ENCODE peak calls at places on chromosomes 6 and 20, in seven cellular contexts. Q is upper lobe of right lung, I is psoas muscle, J is mesendoderm, L is right cardiac atrium, V is heart right ventricle, D is ovary. W is an unnamed sample.

GRCh38 chr6:44072959-44073611 is 54.2 kb downstream of the MRPL14 start:
- DNase-seq in Q (peak), I (peak), J (peak), L (peak), V (peak), D (peak), W (peak)

GRCh38 chr6:27297857-27298730 is 14.0 kb downstream of the POM121L2 start:
- DNase-seq in Q (no peak), I (no peak), J (peak), L (no peak), V (no peak), D (no peak), W (peak)

GRCh38 chr6:20891161-20891560 is 356.9 kb downstream of the CDKAL1 start:
- DNase-seq in Q (no peak), I (no peak), J (peak), L (no peak), V (no peak), D (no peak), W (no peak)

GRCh38 chr6:11006060-11006459 is 38.0 kb downstream of the ELOVL2 start:
- DNase-seq in Q (no peak), I (no peak), J (no peak), L (no peak), V (no peak), D (no peak), W (peak)

GRCh38 chr20:63708301-63709148 is 686 bp downstream of the ZGPAT start:
- DNase-seq in Q (peak), I (peak), J (no peak), L (peak), V (no peak), D (no peak), W (no peak)

GRCh38 chr20:64255361-64256281 is at the start of gene PCMTD2:
- DNase-seq in Q (peak), I (peak), J (peak), L (peak), V (peak), D (peak), W (peak)

GRCh38 chr20:61757678-61758555 is 307.8 kb downstream of the TAF4 start:
- DNase-seq in Q (peak), I (no peak), J (no peak), L (no peak), V (no peak), D (no peak), W (peak)

GRCh38 chr6:24464253-24465038 is 24.9 kb downstream of the GPLD1 start:
- DNase-seq in Q (no peak), I (no peak), J (no peak), L (no peak), V (no peak), D (no peak), W (no peak)

GRCh38 chr20:4942336-4942735 is 59.0 kb downstream of the SLC23A2 start:
- DNase-seq in Q (no peak), I (no peak), J (no peak), L (no peak), V (no peak), D (no peak), W (no peak)

GRCh38 chr6:120785459-120786086 is 548.7 kb downstream of the TBC1D32 start:
- DNase-seq in Q (no peak), I (no peak), J (no peak), L (no peak), V (no peak), D (no peak), W (no peak)

GRCh38 chr6:157629220-157629619 is 193.8 kb upstream of the SNX9 start:
- DNase-seq in Q (no peak), I (no peak), J (peak), L (no peak), V (no peak), D (no peak), W (peak)

GRCh38 chr6:118188561-118188960 is 281.5 kb downstream of the SLC35F1 start:
- DNase-seq in Q (no peak), I (no peak), J (no peak), L (no peak), V (no peak), D (no peak), W (no peak)

GRCh38 chr6:170102038-170102437 is 188.8 kb downstream of the DLL1 start:
- DNase-seq in Q (no peak), I (no peak), J (no peak), L (no peak), V (peak), D (no peak), W (no peak)

GRCh38 chr6:23905301-23905700 is 220.7 kb upstream of the NRSN1 start:
- DNase-seq in Q (no peak), I (no peak), J (no peak), L (no peak), V (no peak), D (no peak), W (no peak)

GRCh38 chr20:3175270-3175669 is 1.9 kb upstream of the LZTS3 start:
- DNase-seq in Q (no peak), I (no peak), J (no peak), L (no peak), V (no peak), D (no peak), W (no peak)

GRCh38 chr6:34182751-34183531 is 37.1 kb upstream of the GRM4 start:
- DNase-seq in Q (peak), I (no peak), J (peak), L (no peak), V (no peak), D (no peak), W (no peak)

GRCh38 chr20:4427936-4428581 is 293.6 kb upstream of the PRND start:
- DNase-seq in Q (no peak), I (no peak), J (peak), L (no peak), V (no peak), D (no peak), W (no peak)

GRCh38 chr6:37407948-37408347 is 25.1 kb upstream of the CMTR1 start:
- DNase-seq in Q (no peak), I (no peak), J (no peak), L (no peak), V (no peak), D (no peak), W (no peak)

GRCh38 chr20:58039569-58040092 is 188.8 kb downstream of the ANKRD60 start:
- DNase-seq in Q (no peak), I (no peak), J (no peak), L (no peak), V (no peak), D (no peak), W (no peak)

GRCh38 chr20:16125810-16126209 is 447.4 kb downstream of the KIF16B start:
- DNase-seq in Q (no peak), I (no peak), J (no peak), L (no peak), V (peak), D (no peak), W (no peak)

GRCh38 chr6:56226946-56227879 is 20.2 kb downstream of the COL21A1 start:
- DNase-seq in Q (no peak), I (no peak), J (no peak), L (no peak), V (no peak), D (no peak), W (peak)

GRCh38 chr20:57244627-57245214 is 21.7 kb downstream of the BMP7 start:
- DNase-seq in Q (no peak), I (no peak), J (peak), L (no peak), V (no peak), D (no peak), W (no peak)

GRCh38 chr20:44233436-44234016 is 13.6 kb upstream of the GDAP1L1 start:
- DNase-seq in Q (no peak), I (no peak), J (no peak), L (no peak), V (no peak), D (no peak), W (no peak)

GRCh38 chr20:63027425-63028389 is 20.9 kb upstream of the BHLHE23 start:
- DNase-seq in Q (peak), I (no peak), J (peak), L (no peak), V (no peak), D (no peak), W (no peak)

GRCh38 chr6:115594894-115595293 is 465.8 kb downstream of the FRK start:
- DNase-seq in Q (no peak), I (no peak), J (no peak), L (no peak), V (no peak), D (no peak), W (no peak)

GRCh38 chr6:27124252-27124657 is 123.2 kb upstream of the PRSS16 start:
- DNase-seq in Q (no peak), I (no peak), J (no peak), L (no peak), V (no peak), D (no peak), W (no peak)

GRCh38 chr6:123972600-123973294 is 169.1 kb downstream of the NKAIN2 start:
- DNase-seq in Q (no peak), I (no peak), J (no peak), L (no peak), V (no peak), D (no peak), W (no peak)

GRCh38 chr6:161271343-161272019 is 2.4 kb downstream of the AGPAT4 start:
- DNase-seq in Q (no peak), I (no peak), J (peak), L (no peak), V (no peak), D (no peak), W (no peak)

GRCh38 chr6:114121913-114122662 is 151.1 kb upstream of the HDAC2 start:
- DNase-seq in Q (no peak), I (no peak), J (peak), L (no peak), V (no peak), D (no peak), W (no peak)

GRCh38 chr6:35774116-35774794 is 2.1 kb upstream of the CLPSL2 start:
- DNase-seq in Q (no peak), I (no peak), J (no peak), L (no peak), V (no peak), D (no peak), W (no peak)

GRCh38 chr6:25922301-25922700 is 8.2 kb downstream of the SLC17A2 start:
- DNase-seq in Q (no peak), I (no peak), J (no peak), L (peak), V (peak), D (no peak), W (no peak)

GRCh38 chr20:22939181-22939580 is 95.9 kb upstream of the SSTR4 start:
- DNase-seq in Q (no peak), I (no peak), J (no peak), L (no peak), V (no peak), D (no peak), W (no peak)

DNA sequence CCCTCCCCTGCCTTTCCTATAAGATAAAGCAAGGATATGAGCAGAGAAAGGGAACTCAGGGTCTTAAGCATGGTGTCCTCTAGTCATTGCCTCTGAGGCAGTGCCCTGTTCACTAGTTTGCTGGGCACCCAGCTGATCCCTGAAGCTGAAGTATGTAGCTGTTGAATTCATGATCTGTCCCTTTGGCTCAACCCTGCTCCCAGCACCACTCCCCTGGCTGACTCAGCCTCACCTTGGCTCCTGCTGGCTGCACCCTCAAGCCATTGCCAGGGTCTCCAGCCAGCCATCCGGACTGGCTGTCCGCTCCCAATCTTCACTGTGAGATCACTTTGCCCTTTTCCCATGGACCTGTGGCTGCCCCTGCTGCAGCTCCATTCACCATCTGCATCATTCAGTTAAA is 25.9 kb upstream of the UST start:
- DNase-seq in Q (no peak), I (no peak), J (no peak), L (no peak), V (no peak), D (no peak), W (no peak)
- H3K4me3 ChIP-seq in Q (no peak), I (no peak), J (no peak), L (no peak), V (no peak), D (no peak), W (no peak)

GRCh38 chr6:133241088-133241900 is at the start of gene EYA4:
- DNase-seq in Q (peak), I (peak), J (peak), L (peak), V (peak), D (no peak), W (peak)
- H3K4me3 ChIP-seq in Q (peak), I (peak), J (peak), L (peak), V (peak), D (peak), W (peak)

GRCh38 chr6:90939906-90940305 is 353.0 kb upstream of the MAP3K7 start:
- DNase-seq in Q (no peak), I (no peak), J (peak), L (no peak), V (no peak), D (no peak), W (no peak)

GRCh38 chr6:90940812-90941481 is 354.1 kb upstream of the MAP3K7 start:
- DNase-seq in Q (no peak), I (no peak), J (peak), L (no peak), V (no peak), D (no peak), W (peak)

GRCh38 chr6:90936286-90936685 is 349.4 kb upstream of the MAP3K7 start:
- DNase-seq in Q (no peak), I (no peak), J (peak), L (no peak), V (no peak), D (no peak), W (no peak)

GRCh38 chr6:90941885-90942284 is 355.0 kb upstream of the MAP3K7 start:
- DNase-seq in Q (no peak), I (no peak), J (no peak), L (no peak), V (no peak), D (no peak), W (no peak)

DNA sequence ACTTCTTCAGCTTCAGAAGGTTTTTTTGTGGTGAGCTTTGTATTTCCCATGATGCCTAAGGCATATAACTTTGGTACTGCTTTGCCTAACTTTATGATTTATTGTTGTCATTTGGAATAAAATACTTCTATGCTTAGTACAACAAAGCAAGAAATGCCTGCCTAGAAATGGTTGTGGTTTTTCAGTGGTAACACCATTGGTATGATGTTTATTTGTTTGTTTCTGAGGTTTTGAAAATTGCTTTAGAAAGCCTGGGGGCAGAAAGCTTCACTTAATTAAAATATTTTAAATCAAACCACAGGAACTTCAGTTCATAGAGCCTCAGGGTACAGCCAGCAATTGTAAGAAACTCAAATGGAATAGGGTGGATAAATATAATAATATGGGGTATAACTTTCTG is 351.2 kb upstream of the MAP3K7 start:
- DNase-seq in Q (no peak), I (no peak), J (no peak), L (no peak), V (no peak), D (no peak), W (no peak)
- H3K4me3 ChIP-seq in Q (no peak), I (no peak), J (no peak), L (no peak), V (no peak), D (no peak), W (no peak)

GRCh38 chr6:14210077-14210476 is 92.5 kb downstream of the CD83 start:
- DNase-seq in Q (no peak), I (no peak), J (no peak), L (no peak), V (no peak), D (no peak), W (no peak)
- H3K4me3 ChIP-seq in Q (no peak), I (peak), J (no peak), L (no peak), V (peak), D (no peak), W (no peak)

GRCh38 chr6:80547827-80548226 is 441.4 kb downstream of the BCKDHB start:
- DNase-seq in Q (no peak), I (no peak), J (no peak), L (no peak), V (no peak), D (no peak), W (peak)
- H3K4me3 ChIP-seq in Q (no peak), I (no peak), J (no peak), L (no peak), V (no peak), D (no peak), W (no peak)

DNA sequence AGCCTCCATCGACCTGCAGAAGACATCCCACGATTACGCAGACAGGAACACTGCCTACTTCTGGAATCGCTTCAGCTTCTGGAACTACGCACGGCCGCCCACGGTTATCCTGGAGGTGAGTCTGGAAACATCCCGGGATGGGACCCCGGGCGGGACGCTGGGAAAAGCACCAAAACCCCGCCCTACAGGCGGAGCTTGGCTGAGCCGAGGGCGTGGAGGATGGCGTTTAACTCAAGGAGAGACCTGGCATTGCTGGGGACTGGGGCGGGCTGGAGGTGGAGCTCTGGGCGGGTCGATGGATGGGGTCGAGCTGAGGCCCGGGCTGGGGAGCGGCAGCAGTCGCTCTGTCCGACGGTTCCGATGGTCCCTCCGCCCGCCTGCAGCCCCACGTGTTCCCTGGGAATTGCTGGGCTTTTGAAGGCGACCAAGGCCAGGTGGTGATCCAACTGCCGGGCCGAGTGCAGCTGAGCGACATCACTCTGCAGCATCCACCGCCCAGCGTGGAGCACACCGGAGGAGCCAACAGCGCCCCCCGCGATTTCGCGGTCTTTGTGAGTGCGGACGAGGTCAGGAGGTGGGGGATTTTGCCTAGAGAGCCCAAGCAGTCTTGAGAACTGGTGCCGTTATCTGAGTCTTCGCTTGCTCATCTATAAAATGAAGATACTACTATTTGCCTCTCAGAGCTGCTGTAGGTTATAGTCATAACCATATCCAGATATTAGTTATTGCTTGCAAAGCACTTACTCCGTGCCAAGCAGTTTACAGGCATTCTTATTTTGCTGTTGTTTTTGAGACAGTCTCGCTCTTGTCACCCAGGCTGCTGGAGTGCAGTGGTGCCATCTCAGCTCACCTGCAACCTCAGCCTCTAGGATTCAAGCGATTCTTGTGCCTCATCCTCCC is 3.8 kb downstream of the SPAG4 start:
- DNase-seq in Q (peak), I (peak), J (peak), L (peak), V (peak), D (peak), W (peak)
- H3K4me3 ChIP-seq in Q (peak), I (peak), J (peak), L (peak), V (peak), D (peak), W (peak)

DNA sequence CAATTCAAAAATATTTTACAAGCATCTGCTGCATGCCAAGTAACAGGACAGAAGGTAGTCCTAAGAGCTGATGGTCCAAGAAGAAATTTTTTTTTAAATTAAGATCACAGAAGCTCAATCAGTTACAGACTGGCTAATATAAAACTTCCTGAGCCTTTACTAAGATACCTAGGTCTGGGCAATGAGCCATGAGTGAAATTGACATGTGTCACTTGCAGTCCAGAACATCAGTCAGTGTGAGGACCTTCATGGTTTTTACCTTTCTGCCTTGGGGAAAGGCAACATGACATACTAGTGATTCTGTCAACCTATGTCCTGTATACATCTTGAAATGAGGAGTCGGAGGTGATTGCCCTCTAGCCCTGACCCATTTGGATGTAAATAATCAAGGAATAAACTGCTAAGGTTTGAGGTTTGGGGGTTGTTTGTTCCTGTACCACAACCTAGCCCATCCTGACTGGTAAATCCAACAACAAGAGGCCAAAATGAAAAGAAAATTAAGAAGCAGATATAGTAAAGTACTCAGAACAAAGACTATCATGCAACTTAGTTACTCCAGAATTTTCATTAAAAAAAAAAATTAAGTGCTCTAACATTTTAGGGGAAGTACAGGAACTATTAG is 70.0 kb downstream of the CNKSR3 start:
- DNase-seq in Q (no peak), I (no peak), J (no peak), L (no peak), V (no peak), D (no peak), W (no peak)
- H3K4me3 ChIP-seq in Q (no peak), I (no peak), J (no peak), L (no peak), V (no peak), D (no peak), W (no peak)